ENCODE peak calls at places on chromosomes 5 and 9, in seven cellular contexts. One of them, this sample, is unnamed.
A peak's percentile ranks its signal among the peaks of the same experiment; 100 is the strongest.

GRCh38 chr9:2027761-2028160 is 12.6 kb downstream of the SMARCA2 start:
- DNase-seq in SW 1271: no peak
- DNase-seq in astrocyte of the spinal cord: no peak
- DNase-seq in hypothalamus: no peak
- DNase-seq in pancreas: no peak
- DNase-seq in NCI-H774: no peak
- DNase-seq in midbrain: no peak
- DNase-seq in this sample: no peak

GRCh38 chr9:82208741-82209450 is 220.3 kb downstream of the SPATA31D1 start:
- DNase-seq in hypothalamus: no peak
- DNase-seq in SW 1271: no peak
- DNase-seq in pancreas: no peak
- DNase-seq in astrocyte of the spinal cord: no peak
- DNase-seq in midbrain: no peak
- DNase-seq in NCI-H774: no peak
- DNase-seq in this sample: no peak

GRCh38 chr9:16171851-16172250 is 619.0 kb downstream of the CCDC171 start:
- DNase-seq in astrocyte of the spinal cord: no peak
- DNase-seq in pancreas: no peak
- DNase-seq in midbrain: no peak
- DNase-seq in SW 1271: no peak
- DNase-seq in hypothalamus: no peak
- DNase-seq in NCI-H774: no peak
- DNase-seq in this sample: no peak

GRCh38 chr9:91001146-91001611 is 199.6 kb downstream of the SYK start:
- DNase-seq in astrocyte of the spinal cord: peak; percentile 48
- DNase-seq in midbrain: no peak
- DNase-seq in NCI-H774: peak; percentile 40
- DNase-seq in SW 1271: no peak
- DNase-seq in hypothalamus: no peak
- DNase-seq in pancreas: no peak
- DNase-seq in this sample: peak; percentile 72

GRCh38 chr9:134571946-134572914 is 69.4 kb upstream of the COL5A1 start:
- DNase-seq in hypothalamus: no peak
- DNase-seq in astrocyte of the spinal cord: no peak
- DNase-seq in midbrain: no peak
- DNase-seq in pancreas: peak; percentile 36
- DNase-seq in SW 1271: no peak
- DNase-seq in NCI-H774: no peak
- DNase-seq in this sample: no peak

GRCh38 chr5:149172709-149173505 is 31.6 kb downstream of the ABLIM3 start:
- DNase-seq in astrocyte of the spinal cord: no peak
- DNase-seq in midbrain: no peak
- DNase-seq in NCI-H774: no peak
- DNase-seq in pancreas: no peak
- DNase-seq in SW 1271: no peak
- DNase-seq in hypothalamus: no peak
- DNase-seq in this sample: no peak

GRCh38 chr5:171579162-171579561 is 159.7 kb downstream of the FGF18 start:
- DNase-seq in midbrain: no peak
- DNase-seq in NCI-H774: no peak
- DNase-seq in astrocyte of the spinal cord: no peak
- DNase-seq in SW 1271: no peak
- DNase-seq in pancreas: no peak
- DNase-seq in hypothalamus: no peak
- DNase-seq in this sample: no peak

GRCh38 chr5:1352231-1352825 is 7.4 kb upstream of the CLPTM1L start:
- DNase-seq in astrocyte of the spinal cord: no peak
- DNase-seq in hypothalamus: no peak
- DNase-seq in SW 1271: no peak
- DNase-seq in midbrain: no peak
- DNase-seq in pancreas: no peak
- DNase-seq in NCI-H774: no peak
- DNase-seq in this sample: no peak

GRCh38 chr9:81879501-81879916 is 48.7 kb upstream of the SPATA31D4 start:
- DNase-seq in NCI-H774: no peak
- DNase-seq in SW 1271: no peak
- DNase-seq in pancreas: no peak
- DNase-seq in midbrain: no peak
- DNase-seq in astrocyte of the spinal cord: no peak
- DNase-seq in hypothalamus: no peak
- DNase-seq in this sample: no peak

GRCh38 chr9:100170085-100170484 is 71.0 kb downstream of the INVS start:
- DNase-seq in hypothalamus: no peak
- DNase-seq in astrocyte of the spinal cord: peak; percentile 46
- DNase-seq in pancreas: no peak
- DNase-seq in NCI-H774: no peak
- DNase-seq in midbrain: no peak
- DNase-seq in SW 1271: no peak
- DNase-seq in this sample: no peak

GRCh38 chr5:80686757-80687156 is 32.0 kb upstream of the DHFR start:
- DNase-seq in astrocyte of the spinal cord: peak; percentile 45
- DNase-seq in midbrain: peak; percentile 23
- DNase-seq in NCI-H774: no peak
- DNase-seq in hypothalamus: no peak
- DNase-seq in SW 1271: no peak
- DNase-seq in pancreas: no peak
- DNase-seq in this sample: no peak

This sample was measured in HS-5.